ENCODE peak calls at places on chromosomes 16 and 17, in six cellular contexts. D is neural crest cell, Y is left ventricle myocardium inferior, P is progenitor cell of endocrine pancreas, G is dorsolateral prefrontal cortex, J is Calu3. U is an unnamed sample.

GRCh38 chr16:15777533-15778203 is 79.2 kb downstream of the MYH11 start:
- DNase-seq in Y (no peak), D (no peak), J (peak), P (peak), G (no peak), U (no peak)

GRCh38 chr17:4101127-4101798 is 41.6 kb downstream of the ZZEF1 start:
- DNase-seq in D (no peak), G (peak), J (no peak), Y (no peak), P (no peak), U (no peak)

GRCh38 chr17:28369684-28370034 is 448 bp downstream of the VTN start:
- DNase-seq in P (no peak), J (no peak), G (no peak), D (no peak), Y (no peak), U (no peak)

GRCh38 chr17:50363217-50364060 is 9.5 kb downstream of the MRPL27 start:
- DNase-seq in Y (no peak), G (peak), J (no peak), D (peak), P (no peak), U (no peak)

GRCh38 chr16:53457670-53458069 is 23.4 kb downstream of the RBL2 start:
- DNase-seq in G (no peak), J (no peak), D (no peak), Y (no peak), P (no peak), U (peak)

GRCh38 chr16:3691778-3692177 is 25.5 kb downstream of the TRAP1 start:
- DNase-seq in G (no peak), P (no peak), J (no peak), D (no peak), Y (no peak), U (no peak)

GRCh38 chr17:51142597-51142996 is 10.8 kb upstream of the NME1 start:
- DNase-seq in D (no peak), G (no peak), Y (no peak), P (no peak), J (no peak), U (no peak)

GRCh38 chr16:70685061-70685937 is 554 bp downstream of the MTSS2 start:
- DNase-seq in J (peak), G (no peak), D (peak), Y (no peak), P (no peak), U (no peak)

GRCh38 chr17:57987582-57988300 is at the start of gene VEZF1:
- DNase-seq in P (peak), G (peak), D (peak), Y (peak), J (peak), U (peak)

GRCh38 chr17:78737332-78737731 is 44.7 kb downstream of the CYTH1 start:
- DNase-seq in Y (no peak), D (no peak), P (no peak), G (no peak), J (no peak), U (no peak)

GRCh38 chr16:11079657-11080187 is 135.4 kb downstream of the CLEC16A start:
- DNase-seq in Y (no peak), P (no peak), G (no peak), D (no peak), J (no peak), U (no peak)

GRCh38 chr17:58335779-58336455 is 7.3 kb upstream of the TSPOAP1 start:
- DNase-seq in J (no peak), D (no peak), G (no peak), P (no peak), Y (no peak), U (peak)

GRCh38 chr17:76969598-76970172 is 101.5 kb downstream of the MGAT5B start:
- DNase-seq in Y (no peak), G (no peak), J (peak), P (no peak), D (no peak), U (no peak)

GRCh38 chr16:55678061-55678935 is 22.5 kb downstream of the SLC6A2 start:
- DNase-seq in P (no peak), Y (peak), J (no peak), G (peak), D (no peak), U (no peak)

GRCh38 chr17:69030145-69030544 is 30.6 kb downstream of the ABCA9 start:
- DNase-seq in Y (no peak), D (no peak), G (no peak), P (no peak), J (no peak), U (no peak)

GRCh38 chr17:33200587-33200986 is 92.5 kb downstream of the ASIC2 start:
- DNase-seq in D (no peak), P (no peak), G (no peak), J (no peak), Y (no peak), U (no peak)

GRCh38 chr17:28745052-28745776 is 1.4 kb downstream of the TRAF4 start:
- DNase-seq in Y (no peak), P (peak), D (peak), G (peak), J (peak), U (peak)

GRCh38 chr16:55426865-55427484 is 52.0 kb upstream of the MMP2 start:
- DNase-seq in D (no peak), P (no peak), G (no peak), Y (no peak), J (no peak), U (no peak)

GRCh38 chr17:12549499-12549901 is 116.2 kb upstream of the MYOCD start:
- DNase-seq in D (no peak), G (no peak), P (no peak), J (no peak), Y (no peak), U (no peak)

GRCh38 chr17:74760404-74761105 is 12.1 kb downstream of the NHERF1 start:
- DNase-seq in G (no peak), D (no peak), J (no peak), Y (no peak), P (no peak), U (no peak)

GRCh38 chr17:12756786-12757185 is 32.5 kb upstream of the ARHGAP44 start:
- DNase-seq in Y (no peak), J (no peak), G (no peak), D (no peak), P (no peak), U (no peak)

GRCh38 chr16:11586856-11587642 is at the start of gene LITAF:
- DNase-seq in J (peak), D (peak), Y (peak), P (peak), G (peak), U (peak)

GRCh38 chr17:58755577-58756245 is at the start of gene PPM1E:
- DNase-seq in P (peak), G (peak), J (peak), D (peak), Y (peak), U (peak)

GRCh38 chr16:28277537-28278388 is 14.6 kb upstream of the SBK1 start:
- DNase-seq in Y (peak), P (peak), J (peak), D (peak), G (peak), U (peak)

GRCh38 chr17:34375598-34375997 is 12.6 kb upstream of the CCL1 start:
- DNase-seq in J (no peak), P (no peak), Y (no peak), D (no peak), G (no peak), U (no peak)

GRCh38 chr17:550776-551175 is 163.9 kb downstream of the VPS53 start:
- DNase-seq in D (no peak), Y (no peak), J (no peak), P (no peak), G (no peak), U (no peak)

GRCh38 chr16:57628008-57628781 is at the start of gene ADGRG1:
- DNase-seq in J (peak), D (peak), G (peak), Y (peak), P (no peak), U (peak)
- TF ChIP-seq CTCF in J (peak), D (peak), G (peak), Y (peak), P (no peak), U (no peak)

GRCh38 chr17:80221401-80221800 is 1.2 kb downstream of the SLC26A11 start:
- DNase-seq in P (no peak), D (no peak), J (no peak), Y (no peak), G (no peak), U (no peak)

GRCh38 chr17:80219013-80219776 is 938 bp downstream of the SGSH start:
- DNase-seq in P (no peak), D (no peak), Y (peak), G (peak), J (peak), U (peak)

GRCh38 chr17:80218391-80218790 is 1.7 kb downstream of the SGSH start:
- DNase-seq in J (no peak), Y (no peak), P (no peak), D (no peak), G (no peak), U (no peak)

GRCh38 chr17:80220709-80221215 is 535 bp downstream of the SLC26A11 start:
- DNase-seq in P (no peak), D (no peak), G (peak), J (no peak), Y (no peak), U (no peak)

DNA sequence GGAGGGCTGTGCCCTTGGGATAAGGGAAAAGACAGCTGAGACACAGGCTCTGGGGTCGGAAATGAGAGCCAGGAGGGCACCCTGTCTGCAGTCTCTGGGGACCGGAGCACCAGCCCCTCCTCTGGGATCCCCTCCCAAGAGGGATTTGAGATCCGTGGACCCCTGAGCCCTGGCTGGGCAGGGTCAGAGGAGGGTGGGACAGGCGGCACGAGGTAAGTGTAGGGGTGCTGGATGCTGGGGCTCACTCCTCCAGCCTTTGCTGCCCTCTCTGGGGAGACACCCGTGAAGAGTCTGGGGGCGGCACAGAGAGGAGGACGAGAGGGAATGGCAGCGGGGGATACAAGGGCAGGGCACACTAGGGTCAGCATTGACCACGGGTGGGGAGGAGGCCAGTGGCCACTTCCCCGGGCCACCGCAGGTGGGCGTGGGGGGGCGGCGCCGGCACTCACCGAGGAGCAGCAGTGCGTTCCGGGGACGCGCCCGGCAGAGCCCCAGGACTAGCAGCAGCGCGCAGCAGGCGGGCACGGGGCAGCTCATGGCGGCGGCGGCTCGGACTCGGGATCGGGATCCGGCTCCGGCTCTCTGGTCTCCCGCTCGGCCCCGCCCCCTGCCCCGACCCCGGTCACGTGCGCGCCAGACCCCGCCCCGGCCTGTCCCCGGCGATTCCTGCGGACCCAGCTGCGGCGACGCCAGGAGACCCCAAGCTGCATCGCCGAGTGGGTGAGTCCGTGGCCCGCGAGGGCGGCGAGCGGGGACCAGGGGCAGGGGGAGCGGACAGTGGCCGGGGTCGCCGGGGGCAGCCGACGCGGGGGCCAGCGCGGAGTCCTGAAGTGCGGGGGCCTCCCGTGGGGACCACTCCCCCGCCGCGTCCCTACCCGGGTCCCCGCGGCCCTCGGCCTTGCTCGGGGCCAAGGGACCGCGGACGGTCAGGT is at the start of the genes SGSH and SLC26A11:
- DNase-seq in Y (peak), G (peak), J (peak), P (peak), D (peak), U (peak)
- TF ChIP-seq CTCF in Y (peak), G (peak), J (peak), P (peak), D (no peak), U (no peak)

DNA sequence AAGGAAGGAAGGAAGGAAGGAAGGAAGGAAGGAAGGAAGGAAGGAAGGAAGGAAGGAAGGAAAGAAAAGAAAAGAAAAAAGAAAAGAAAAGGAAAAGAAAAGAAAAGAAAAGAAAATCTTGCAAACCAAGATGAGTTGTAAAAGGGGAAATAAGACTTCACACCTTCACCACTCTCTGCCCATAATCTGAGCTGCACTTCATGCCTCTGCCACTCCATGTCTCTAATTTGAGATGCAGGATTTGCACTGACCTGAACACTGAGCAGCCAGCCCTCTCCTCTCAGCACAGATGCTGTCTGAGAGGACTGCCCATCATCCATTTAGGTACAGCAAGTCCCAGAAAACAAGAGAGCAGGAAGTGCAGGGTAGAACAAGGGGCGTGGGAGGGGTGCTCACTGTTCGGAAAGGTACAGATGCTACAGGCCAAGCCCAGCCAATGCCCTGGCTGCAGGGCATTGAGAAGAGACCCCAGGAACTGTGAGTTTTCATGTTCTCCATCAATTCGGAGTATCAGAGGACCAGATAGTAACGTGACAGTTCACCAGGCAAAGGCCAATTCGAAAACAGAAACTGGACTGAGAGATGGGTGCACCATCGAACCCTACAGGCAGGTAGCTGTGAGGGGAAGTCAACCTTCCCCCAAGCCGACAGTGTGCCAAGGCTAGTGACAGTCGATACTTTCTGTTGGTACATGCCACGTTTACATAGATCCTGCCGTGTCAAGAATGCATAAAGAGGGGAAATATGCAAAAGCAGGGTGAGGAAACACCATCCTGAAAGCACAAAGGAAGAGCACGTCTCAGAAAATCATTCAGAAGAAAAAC is 141.9 kb upstream of the RCVRN start:
- DNase-seq in G (no peak), Y (no peak), P (no peak), D (no peak), J (no peak), U (peak)
- TF ChIP-seq CTCF in G (no peak), Y (no peak), P (no peak), D (no peak), J (no peak), U (peak)

GRCh38 chr17:45720386-45720785 is 63.7 kb upstream of the CRHR1 start:
- DNase-seq in D (no peak), J (no peak), G (no peak), Y (no peak), P (no peak), U (no peak)

GRCh38 chr17:45719335-45720071 is 64.6 kb upstream of the CRHR1 start:
- DNase-seq in Y (no peak), G (peak), P (no peak), J (peak), D (no peak), U (no peak)

GRCh38 chr17:45718791-45719190 is 65.3 kb upstream of the CRHR1 start:
- DNase-seq in J (no peak), Y (no peak), D (no peak), P (no peak), G (no peak), U (no peak)

DNA sequence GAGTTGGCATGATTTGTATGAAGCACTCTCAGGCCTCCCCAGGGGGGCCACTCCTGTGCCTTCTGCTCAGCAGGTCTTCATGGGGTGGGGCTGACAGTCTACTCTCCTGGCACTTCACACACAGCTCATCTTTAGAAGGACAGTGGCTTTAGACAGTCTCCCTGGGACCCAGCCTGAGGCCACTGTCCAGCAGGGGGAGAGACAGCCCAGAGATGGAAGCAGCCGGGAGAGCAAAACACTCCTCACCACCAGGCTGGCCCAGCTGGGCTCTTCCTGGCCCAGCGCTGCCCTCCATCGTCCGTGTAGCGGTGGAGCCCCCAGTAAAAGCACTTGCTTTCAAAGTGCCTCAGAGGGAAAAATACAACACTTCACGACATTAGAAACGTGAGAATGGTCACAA is 62.0 kb upstream of the CRHR1 start:
- DNase-seq in G (no peak), J (peak), P (no peak), Y (no peak), D (peak), U (no peak)
- TF ChIP-seq CTCF in G (peak), J (peak), P (peak), Y (peak), D (peak), U (no peak)

GRCh38 chr16:89168381-89169189 is 3.0 kb upstream of the CDH15 start:
- DNase-seq in P (no peak), G (no peak), D (no peak), Y (no peak), J (peak), U (no peak)

GRCh38 chr16:89172171-89172900 is 788 bp downstream of the CDH15 start:
- DNase-seq in G (no peak), J (no peak), Y (no peak), P (no peak), D (no peak), U (no peak)

GRCh38 chr16:89171216-89172170 is at the start of gene CDH15:
- DNase-seq in J (peak), Y (peak), G (peak), D (peak), P (peak), U (peak)

GRCh38 chr16:89169778-89170177 is 1.8 kb upstream of the CDH15 start:
- DNase-seq in Y (no peak), P (no peak), D (no peak), J (no peak), G (no peak), U (no peak)

DNA sequence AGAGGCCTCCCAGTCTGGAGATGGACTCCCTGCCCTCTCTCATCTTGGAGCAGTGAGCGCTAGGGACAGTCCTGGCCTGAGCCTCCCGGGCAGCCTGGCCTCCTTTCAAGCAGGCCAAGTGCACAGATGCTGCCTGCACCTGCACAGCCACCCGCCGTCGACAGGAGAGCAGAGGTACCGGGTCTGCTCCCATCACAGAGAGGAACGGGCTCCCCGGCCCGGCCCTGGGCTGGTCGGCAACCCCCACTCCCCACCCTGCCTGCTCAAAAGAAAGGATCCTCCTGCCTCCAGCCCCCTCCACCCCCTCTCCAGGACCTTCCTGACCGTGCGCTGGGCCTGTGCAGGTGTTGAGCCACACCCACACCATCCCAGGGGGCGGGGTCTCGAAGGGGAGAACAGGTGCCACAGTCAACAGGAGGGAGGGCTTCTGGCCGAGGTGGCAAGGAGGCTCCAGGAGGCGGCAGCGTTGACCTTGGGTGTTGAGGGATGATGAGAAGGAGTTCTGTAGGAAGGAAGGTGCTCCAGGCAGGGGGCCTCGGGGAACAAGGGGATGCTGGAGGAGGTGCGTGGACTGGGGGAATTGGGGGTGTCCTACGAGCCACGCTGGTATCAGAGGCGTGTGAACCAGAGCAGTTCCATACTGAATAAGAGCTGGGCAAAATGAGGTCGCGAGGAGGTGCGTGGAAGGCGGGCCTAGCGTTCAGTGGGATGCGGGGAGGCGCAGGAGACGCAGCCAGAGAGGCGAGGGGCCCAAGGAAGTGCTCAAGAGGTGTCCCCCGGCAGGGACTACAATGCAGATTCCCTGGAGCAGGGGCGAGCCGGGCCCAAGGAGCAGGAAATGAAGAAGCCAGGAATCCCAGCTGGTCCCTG is 967 bp upstream of the CDH15 start:
- DNase-seq in P (peak), G (no peak), D (no peak), J (peak), Y (no peak), U (no peak)
- TF ChIP-seq CTCF in P (no peak), G (no peak), D (no peak), J (no peak), Y (no peak), U (no peak)

GRCh38 chr17:5191541-5192417 is at the start of gene ZNF594:
- DNase-seq in P (peak), J (peak), D (peak), Y (peak), G (peak), U (peak)
- TF ChIP-seq CTCF in P (peak), J (peak), D (peak), Y (peak), G (peak), U (peak)

GRCh38 chr16:68972720-68973119 is 129.4 kb downstream of the TANGO6 start:
- DNase-seq in D (peak), J (peak), Y (no peak), G (no peak), P (no peak), U (no peak)
- TF ChIP-seq CTCF in D (peak), J (no peak), Y (peak), G (no peak), P (peak), U (no peak)

GRCh38 chr17:41896726-41897125 is 22.0 kb downstream of the ACLY start:
- DNase-seq in Y (no peak), J (no peak), D (no peak), G (no peak), P (no peak), U (no peak)
- TF ChIP-seq CTCF in Y (no peak), J (no peak), D (no peak), G (no peak), P (no peak), U (no peak)

U was measured in natural killer cell.